ENCODE peak calls at places on chromosomes 12 and 14, in eight cellular contexts. One of them, this sample, is unnamed.

GRCh38 chr14:61992139-61992538 is 229.9 kb downstream of the SNAPC1 start:
- DNase-seq in IMR-90: no peak
- DNase-seq in GM23248: no peak
- DNase-seq in tibial nerve: no peak
- DNase-seq in tibial artery: no peak
- DNase-seq in foreskin keratinocyte: no peak
- DNase-seq in endodermal cell: no peak
- DNase-seq in esophagus squamous epithelium: no peak
- DNase-seq in this sample: no peak

GRCh38 chr12:76450690-76451089 is 102.5 kb upstream of the BBS10 start:
- DNase-seq in endodermal cell: no peak
- DNase-seq in IMR-90: peak; percentile 46
- DNase-seq in tibial artery: no peak
- DNase-seq in tibial nerve: no peak
- DNase-seq in esophagus squamous epithelium: no peak
- DNase-seq in GM23248: peak; percentile 97
- DNase-seq in foreskin keratinocyte: peak; percentile 82
- DNase-seq in this sample: no peak

GRCh38 chr14:58732387-58732786 is 94.6 kb downstream of the DACT1 start:
- DNase-seq in esophagus squamous epithelium: no peak
- DNase-seq in tibial nerve: no peak
- DNase-seq in foreskin keratinocyte: peak; percentile 57
- DNase-seq in endodermal cell: no peak
- DNase-seq in GM23248: no peak
- DNase-seq in tibial artery: no peak
- DNase-seq in IMR-90: no peak
- DNase-seq in this sample: no peak

GRCh38 chr12:98901189-98901588 is 256.1 kb downstream of the APAF1 start:
- DNase-seq in IMR-90: no peak
- DNase-seq in esophagus squamous epithelium: no peak
- DNase-seq in tibial artery: no peak
- DNase-seq in GM23248: peak; percentile 8
- DNase-seq in foreskin keratinocyte: no peak
- DNase-seq in tibial nerve: no peak
- DNase-seq in endodermal cell: peak; percentile 66
- DNase-seq in this sample: no peak

GRCh38 chr14:104113631-104114420 is 24.6 kb upstream of the KIF26A start:
- DNase-seq in GM23248: no peak
- DNase-seq in foreskin keratinocyte: no peak
- DNase-seq in esophagus squamous epithelium: no peak
- DNase-seq in IMR-90: no peak
- DNase-seq in tibial artery: no peak
- DNase-seq in tibial nerve: no peak
- DNase-seq in endodermal cell: peak; percentile 36
- DNase-seq in this sample: no peak

GRCh38 chr14:55849833-55850232 is 268.4 kb upstream of the PELI2 start:
- DNase-seq in tibial nerve: no peak
- DNase-seq in endodermal cell: no peak
- DNase-seq in IMR-90: no peak
- DNase-seq in foreskin keratinocyte: no peak
- DNase-seq in tibial artery: no peak
- DNase-seq in GM23248: peak; percentile 10
- DNase-seq in esophagus squamous epithelium: no peak
- DNase-seq in this sample: no peak

GRCh38 chr14:104132981-104133380 is 5.4 kb upstream of the KIF26A start:
- DNase-seq in tibial artery: no peak
- DNase-seq in GM23248: no peak
- DNase-seq in esophagus squamous epithelium: no peak
- DNase-seq in IMR-90: no peak
- DNase-seq in endodermal cell: peak; percentile 87
- DNase-seq in foreskin keratinocyte: no peak
- DNase-seq in tibial nerve: no peak
- DNase-seq in this sample: peak; percentile 67

GRCh38 chr12:92702754-92703679 is at the start of gene PLEKHG7:
- DNase-seq in tibial artery: no peak
- DNase-seq in endodermal cell: no peak
- DNase-seq in foreskin keratinocyte: no peak
- DNase-seq in GM23248: no peak
- DNase-seq in tibial nerve: no peak
- DNase-seq in esophagus squamous epithelium: no peak
- DNase-seq in IMR-90: no peak
- DNase-seq in this sample: no peak

GRCh38 chr14:87698496-87698895 is 294.5 kb downstream of the GALC start:
- DNase-seq in esophagus squamous epithelium: no peak
- DNase-seq in GM23248: peak; percentile 1
- DNase-seq in tibial nerve: no peak
- DNase-seq in tibial artery: no peak
- DNase-seq in endodermal cell: no peak
- DNase-seq in foreskin keratinocyte: peak; percentile 9
- DNase-seq in IMR-90: no peak
- DNase-seq in this sample: no peak

GRCh38 chr14:95841680-95842079 is 35.0 kb upstream of the TUNAR start:
- DNase-seq in esophagus squamous epithelium: no peak
- DNase-seq in foreskin keratinocyte: no peak
- DNase-seq in IMR-90: no peak
- DNase-seq in GM23248: no peak
- DNase-seq in tibial artery: no peak
- DNase-seq in endodermal cell: no peak
- DNase-seq in tibial nerve: no peak
- DNase-seq in this sample: no peak

GRCh38 chr14:74697543-74697942 is 15.3 kb downstream of the AREL1 start:
- DNase-seq in IMR-90: peak; percentile 94
- DNase-seq in endodermal cell: no peak
- DNase-seq in esophagus squamous epithelium: no peak
- DNase-seq in tibial artery: no peak
- DNase-seq in tibial nerve: no peak
- DNase-seq in foreskin keratinocyte: peak; percentile 63
- DNase-seq in GM23248: peak; percentile 94
- DNase-seq in this sample: no peak

GRCh38 chr12:46356655-46357437 is 15.7 kb downstream of the SLC38A2 start:
- DNase-seq in tibial artery: no peak
- DNase-seq in tibial nerve: no peak
- DNase-seq in esophagus squamous epithelium: no peak
- DNase-seq in IMR-90: no peak
- DNase-seq in endodermal cell: peak; percentile 53
- DNase-seq in GM23248: peak; percentile 74
- DNase-seq in foreskin keratinocyte: no peak
- DNase-seq in this sample: no peak

GRCh38 chr14:100298551-100299237 is 7.5 kb downstream of the SLC25A29 start:
- DNase-seq in IMR-90: no peak
- DNase-seq in esophagus squamous epithelium: no peak
- DNase-seq in tibial nerve: no peak
- DNase-seq in tibial artery: no peak
- DNase-seq in GM23248: no peak
- DNase-seq in foreskin keratinocyte: no peak
- DNase-seq in endodermal cell: no peak
- DNase-seq in this sample: no peak
- H3K4me1 ChIP-seq in IMR-90: peaks cover 15% of the 10 kb centered on the region
- H3K4me1 ChIP-seq in esophagus squamous epithelium: peaks cover 28% of the 10 kb centered on the region
- H3K4me1 ChIP-seq in tibial nerve: no peaks in the 10 kb centered on the region
- H3K4me1 ChIP-seq in tibial artery: peaks cover 27% of the 10 kb centered on the region
- H3K4me1 ChIP-seq in GM23248: peaks cover 15% of the 10 kb centered on the region
- H3K4me1 ChIP-seq in foreskin keratinocyte: no peaks in the 10 kb centered on the region
- H3K4me1 ChIP-seq in endodermal cell: peaks cover 11% of the 10 kb centered on the region
- H3K4me1 ChIP-seq in this sample: no peaks in the 10 kb centered on the region

DNA sequence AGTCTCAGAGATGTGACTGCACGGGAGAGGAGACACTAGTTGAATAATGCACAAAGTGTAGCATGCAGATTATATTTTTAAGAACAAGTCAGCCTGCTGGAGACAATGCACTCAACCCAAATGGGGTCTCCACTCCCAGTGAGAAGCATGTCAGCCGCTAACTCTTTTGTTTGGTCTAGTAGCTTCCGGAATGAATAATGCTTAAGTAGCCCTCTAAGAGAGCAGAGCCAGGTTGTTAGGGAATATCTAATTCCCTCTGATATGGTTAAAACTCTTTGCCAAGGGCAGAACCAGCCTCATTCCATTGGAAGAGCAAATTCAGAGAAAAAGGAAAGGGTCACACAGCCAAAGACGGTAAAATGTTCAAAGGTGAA is 80.4 kb downstream of the DAD1 start:
- DNase-seq in endodermal cell: no peak
- DNase-seq in GM23248: no peak
- DNase-seq in tibial artery: no peak
- DNase-seq in IMR-90: no peak
- DNase-seq in tibial nerve: no peak
- DNase-seq in esophagus squamous epithelium: no peak
- DNase-seq in foreskin keratinocyte: no peak
- DNase-seq in this sample: no peak
- H3K4me1 ChIP-seq in endodermal cell: peaks cover 9% of the 10 kb centered on the region
- H3K4me1 ChIP-seq in GM23248: peaks cover 19% of the 10 kb centered on the region
- H3K4me1 ChIP-seq in tibial artery: peaks cover 36% of the 10 kb centered on the region
- H3K4me1 ChIP-seq in IMR-90: peaks cover 4% of the 10 kb centered on the region
- H3K4me1 ChIP-seq in tibial nerve: no peaks in the 10 kb centered on the region
- H3K4me1 ChIP-seq in esophagus squamous epithelium: peaks cover 22% of the 10 kb centered on the region
- H3K4me1 ChIP-seq in foreskin keratinocyte: no peaks in the 10 kb centered on the region
- H3K4me1 ChIP-seq in this sample: no peaks in the 10 kb centered on the region

GRCh38 chr14:50001146-50001998 is 108.5 kb downstream of the ARF6 start:
- DNase-seq in foreskin keratinocyte: peak; percentile 97
- DNase-seq in tibial nerve: peak; percentile 45
- DNase-seq in tibial artery: peak; percentile 57
- DNase-seq in GM23248: peak; percentile 99
- DNase-seq in endodermal cell: peak; percentile 82
- DNase-seq in esophagus squamous epithelium: no peak
- DNase-seq in IMR-90: peak; percentile 70
- DNase-seq in this sample: peak; percentile 59

GRCh38 chr14:50000215-50001145 is 107.6 kb downstream of the ARF6 start:
- DNase-seq in foreskin keratinocyte: peak; percentile 83
- DNase-seq in endodermal cell: peak; percentile 91
- DNase-seq in IMR-90: peak; percentile 84
- DNase-seq in tibial artery: peak; percentile 74
- DNase-seq in esophagus squamous epithelium: no peak
- DNase-seq in GM23248: peak; percentile 95
- DNase-seq in tibial nerve: peak; percentile 42
- DNase-seq in this sample: peak; percentile 60

GRCh38 chr14:49997991-49998390 is 105.1 kb downstream of the ARF6 start:
- DNase-seq in tibial nerve: no peak
- DNase-seq in IMR-90: no peak
- DNase-seq in GM23248: no peak
- DNase-seq in endodermal cell: no peak
- DNase-seq in esophagus squamous epithelium: no peak
- DNase-seq in foreskin keratinocyte: no peak
- DNase-seq in tibial artery: no peak
- DNase-seq in this sample: no peak

GRCh38 chr14:49999826-50000214 is 106.9 kb downstream of the ARF6 start:
- DNase-seq in IMR-90: no peak
- DNase-seq in tibial artery: no peak
- DNase-seq in GM23248: no peak
- DNase-seq in esophagus squamous epithelium: no peak
- DNase-seq in foreskin keratinocyte: no peak
- DNase-seq in tibial nerve: no peak
- DNase-seq in endodermal cell: peak; percentile 54
- DNase-seq in this sample: no peak

DNA sequence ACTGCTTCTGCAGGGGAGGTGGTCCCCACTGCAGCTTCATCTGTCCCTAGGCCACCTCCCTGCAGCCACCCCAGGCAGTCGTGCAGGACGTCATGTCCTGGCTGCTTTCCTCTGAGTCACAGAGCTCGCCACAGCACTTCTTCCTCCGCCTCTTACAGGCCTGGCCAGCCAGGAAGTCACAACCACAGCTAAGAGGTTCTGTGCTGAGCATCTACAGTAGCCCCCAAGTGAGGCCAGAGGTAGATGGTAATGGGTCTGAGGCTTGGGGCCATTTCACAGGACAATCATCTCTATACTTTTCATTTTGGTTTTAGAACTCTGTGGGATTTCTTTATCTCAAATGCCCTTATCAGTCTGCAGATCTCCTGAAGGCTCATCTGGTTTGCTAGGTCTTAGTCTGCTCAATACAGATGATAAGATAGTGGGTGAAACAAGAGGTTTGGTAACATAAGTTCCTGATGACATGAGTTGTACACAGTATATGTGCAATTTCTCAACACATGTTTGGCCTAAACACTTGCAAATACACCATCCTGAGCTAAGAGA is 106.4 kb downstream of the ARF6 start:
- DNase-seq in GM23248: peak; percentile 95
- DNase-seq in IMR-90: peak; percentile 88
- DNase-seq in tibial nerve: peak; percentile 77
- DNase-seq in tibial artery: peak; percentile 93
- DNase-seq in esophagus squamous epithelium: peak; percentile 31
- DNase-seq in foreskin keratinocyte: peak; percentile 66
- DNase-seq in endodermal cell: peak; percentile 79
- DNase-seq in this sample: peak; percentile 42
- H3K4me1 ChIP-seq in GM23248: peaks cover 72% of the 10 kb centered on the region
- H3K4me1 ChIP-seq in IMR-90: peaks cover 47% of the 10 kb centered on the region
- H3K4me1 ChIP-seq in tibial nerve: no peaks in the 10 kb centered on the region
- H3K4me1 ChIP-seq in tibial artery: peaks cover 57% of the 10 kb centered on the region
- H3K4me1 ChIP-seq in esophagus squamous epithelium: peaks cover 50% of the 10 kb centered on the region
- H3K4me1 ChIP-seq in foreskin keratinocyte: peaks cover 44% of the 10 kb centered on the region
- H3K4me1 ChIP-seq in endodermal cell: peaks cover 21% of the 10 kb centered on the region
- H3K4me1 ChIP-seq in this sample: peaks cover 7% of the 10 kb centered on the region

GRCh38 chr12:12807970-12808702 is 5.0 kb upstream of the DDX47 start:
- DNase-seq in foreskin keratinocyte: no peak
- DNase-seq in GM23248: peak; percentile 67
- DNase-seq in IMR-90: peak; percentile 71
- DNase-seq in esophagus squamous epithelium: peak; percentile 8
- DNase-seq in endodermal cell: no peak
- DNase-seq in tibial artery: no peak
- DNase-seq in tibial nerve: peak; percentile 38
- DNase-seq in this sample: no peak
- H3K4me1 ChIP-seq in foreskin keratinocyte: peaks cover 18% of the 10 kb centered on the region
- H3K4me1 ChIP-seq in GM23248: peaks cover 39% of the 10 kb centered on the region
- H3K4me1 ChIP-seq in IMR-90: peaks cover 16% of the 10 kb centered on the region
- H3K4me1 ChIP-seq in esophagus squamous epithelium: peaks cover 45% of the 10 kb centered on the region
- H3K4me1 ChIP-seq in endodermal cell: peaks cover 8% of the 10 kb centered on the region
- H3K4me1 ChIP-seq in tibial artery: peaks cover under 1% of the 10 kb centered on the region
- H3K4me1 ChIP-seq in tibial nerve: no peaks in the 10 kb centered on the region
- H3K4me1 ChIP-seq in this sample: no peaks in the 10 kb centered on the region

GRCh38 chr12:32048791-32049190 is 57.9 kb upstream of the BICD1 start:
- DNase-seq in esophagus squamous epithelium: no peak
- DNase-seq in tibial nerve: no peak
- DNase-seq in GM23248: no peak
- DNase-seq in endodermal cell: no peak
- DNase-seq in foreskin keratinocyte: no peak
- DNase-seq in IMR-90: no peak
- DNase-seq in tibial artery: no peak
- DNase-seq in this sample: no peak

GRCh38 chr12:32049956-32050355 is 56.7 kb upstream of the BICD1 start:
- DNase-seq in tibial nerve: no peak
- DNase-seq in IMR-90: peak; percentile 56
- DNase-seq in tibial artery: no peak
- DNase-seq in endodermal cell: no peak
- DNase-seq in esophagus squamous epithelium: no peak
- DNase-seq in GM23248: no peak
- DNase-seq in foreskin keratinocyte: no peak
- DNase-seq in this sample: no peak

GRCh38 chr12:32053881-32054624 is 52.6 kb upstream of the BICD1 start:
- DNase-seq in IMR-90: peak; percentile 40
- DNase-seq in tibial artery: no peak
- DNase-seq in endodermal cell: no peak
- DNase-seq in GM23248: peak; percentile 15
- DNase-seq in esophagus squamous epithelium: no peak
- DNase-seq in foreskin keratinocyte: peak; percentile 79
- DNase-seq in tibial nerve: no peak
- DNase-seq in this sample: no peak

GRCh38 chr12:32052300-32052691 is 54.4 kb upstream of the BICD1 start:
- DNase-seq in IMR-90: no peak
- DNase-seq in GM23248: no peak
- DNase-seq in tibial artery: no peak
- DNase-seq in esophagus squamous epithelium: no peak
- DNase-seq in foreskin keratinocyte: no peak
- DNase-seq in endodermal cell: no peak
- DNase-seq in tibial nerve: no peak
- DNase-seq in this sample: no peak

GRCh38 chr12:32051511-32052299 is 54.9 kb upstream of the BICD1 start:
- DNase-seq in esophagus squamous epithelium: no peak
- DNase-seq in IMR-90: peak; percentile 96
- DNase-seq in GM23248: peak; percentile 95
- DNase-seq in tibial nerve: no peak
- DNase-seq in endodermal cell: no peak
- DNase-seq in foreskin keratinocyte: peak; percentile 96
- DNase-seq in tibial artery: no peak
- DNase-seq in this sample: no peak
- H3K4me1 ChIP-seq in esophagus squamous epithelium: no peaks in the 10 kb centered on the region
- H3K4me1 ChIP-seq in IMR-90: peaks cover 7% of the 10 kb centered on the region
- H3K4me1 ChIP-seq in GM23248: peaks cover 12% of the 10 kb centered on the region
- H3K4me1 ChIP-seq in tibial nerve: no peaks in the 10 kb centered on the region
- H3K4me1 ChIP-seq in endodermal cell: no peaks in the 10 kb centered on the region
- H3K4me1 ChIP-seq in foreskin keratinocyte: peaks cover 3% of the 10 kb centered on the region
- H3K4me1 ChIP-seq in tibial artery: no peaks in the 10 kb centered on the region
- H3K4me1 ChIP-seq in this sample: no peaks in the 10 kb centered on the region

This sample was measured in H9.